ENCODE peak calls at places on chromosomes 2 and 18, in six cellular contexts. Q, D, T, P, F and C are unnamed samples.

GRCh38 chr18:51630706-51631105 is 433.2 kb upstream of the MEX3C start:
- DNase-seq in Q (no peak), D (no peak), T (no peak), P (no peak), F (no peak), C (no peak)

GRCh38 chr2:12107849-12108420 is 361.5 kb downstream of the LPIN1 start:
- DNase-seq in Q (no peak), D (no peak), T (no peak), P (no peak), F (no peak), C (no peak)

GRCh38 chr18:11850821-11851155 is 425 bp upstream of the CHMP1B start:
- DNase-seq in Q (no peak), D (no peak), T (no peak), P (no peak), F (no peak), C (peak; percentile 30)

GRCh38 chr18:56831988-56832387 is 180.8 kb downstream of the WDR7 start:
- DNase-seq in Q (no peak), D (no peak), T (no peak), P (no peak), F (no peak), C (no peak)

GRCh38 chr2:145655366-145655765 is 1135.4 kb upstream of the ZEB2 start:
- DNase-seq in Q (no peak), D (no peak), T (no peak), P (no peak), F (no peak), C (no peak)

GRCh38 chr18:48785091-48785614 is 165.6 kb downstream of the SMAD7 start:
- DNase-seq in Q (no peak), D (no peak), T (no peak), P (peak; percentile 75), F (peak; percentile 82), C (no peak)

GRCh38 chr2:188610050-188610444 is 318.4 kb downstream of the GULP1 start:
- DNase-seq in Q (no peak), D (no peak), T (no peak), P (no peak), F (no peak), C (no peak)

GRCh38 chr2:184920451-184920965 is 322.2 kb downstream of the ZNF804A start:
- DNase-seq in Q (no peak), D (peak; percentile 25), T (no peak), P (no peak), F (no peak), C (no peak)

GRCh38 chr18:25704096-25704870 is 352.3 kb upstream of the ZNF521 start:
- DNase-seq in Q (no peak), D (no peak), T (no peak), P (no peak), F (no peak), C (no peak)

GRCh38 chr2:160862226-160862625 is 298.0 kb upstream of the TANK start:
- DNase-seq in Q (no peak), D (no peak), T (no peak), P (no peak), F (no peak), C (no peak)

GRCh38 chr2:158325031-158325781 is 131.3 kb downstream of the CCDC148 start:
- DNase-seq in Q (peak; percentile 51), D (no peak), T (peak; percentile 43), P (no peak), F (no peak), C (no peak)

GRCh38 chr2:21372654-21373053 is 248.9 kb downstream of the TDRD15 start:
- DNase-seq in Q (no peak), D (peak; percentile 45), T (no peak), P (no peak), F (no peak), C (no peak)

GRCh38 chr2:39851691-39852110 is 72.6 kb upstream of the THUMPD2 start:
- DNase-seq in Q (no peak), D (no peak), T (no peak), P (peak; percentile 77), F (no peak), C (no peak)

GRCh38 chr2:96928277-96928781 is 58.1 kb downstream of the FAM178B start:
- DNase-seq in Q (no peak), D (no peak), T (no peak), P (no peak), F (peak; percentile 81), C (no peak)

GRCh38 chr2:222561817-222562424 is 94.0 kb downstream of the FARSB start:
- DNase-seq in Q (no peak), D (peak; percentile 77), T (peak; percentile 23), P (no peak), F (no peak), C (peak; percentile 26)

GRCh38 chr2:215746507-215747243 is 266.7 kb downstream of the MREG start:
- DNase-seq in Q (no peak), D (no peak), T (no peak), P (no peak), F (no peak), C (no peak)

GRCh38 chr18:28820353-28820752 is 643.4 kb upstream of the CDH2 start:
- DNase-seq in Q (no peak), D (no peak), T (no peak), P (no peak), F (no peak), C (no peak)

GRCh38 chr2:238465487-238466241 is 38.9 kb downstream of the ASB1 start:
- DNase-seq in Q (no peak), D (no peak), T (no peak), P (no peak), F (peak; percentile 68), C (no peak)

GRCh38 chr2:100757621-100758394 is 62.1 kb upstream of the NPAS2 start:
- DNase-seq in Q (no peak), D (no peak), T (no peak), P (no peak), F (no peak), C (peak; percentile 45)

GRCh38 chr18:9751371-9752031 is 43.4 kb downstream of the RAB31 start:
- DNase-seq in Q (no peak), D (no peak), T (no peak), P (no peak), F (no peak), C (no peak)

GRCh38 chr2:17573085-17573805 is 32.7 kb downstream of the VSNL1 start:
- DNase-seq in Q (no peak), D (peak; percentile 24), T (no peak), P (no peak), F (no peak), C (no peak)

GRCh38 chr2:200746301-200746700 is 65.4 kb upstream of the BZW1 start:
- DNase-seq in Q (no peak), D (no peak), T (no peak), P (no peak), F (no peak), C (no peak)

GRCh38 chr2:105257981-105258380 is 16.4 kb downstream of the GPR45 start:
- DNase-seq in Q (no peak), D (no peak), T (no peak), P (no peak), F (no peak), C (no peak)

GRCh38 chr2:106144621-106145331 is 49.3 kb downstream of the UXS1 start:
- DNase-seq in Q (no peak), D (no peak), T (no peak), P (no peak), F (no peak), C (no peak)

GRCh38 chr18:24055878-24056277 is 41.3 kb downstream of the TTC39C start:
- DNase-seq in Q (no peak), D (peak; percentile 38), T (no peak), P (no peak), F (no peak), C (no peak)

GRCh38 chr2:233355916-233356315 is 1.6 kb downstream of the DGKD start:
- DNase-seq in Q (no peak), D (no peak), T (no peak), P (no peak), F (no peak), C (no peak)